ENCODE peak calls at places on chromosomes 6 and 20, in nine cellular contexts. B is Right ventricle myocardium superior; V is H9; A is effector memory CD8-positive, alpha-beta T cell; X is MCF 10A; T is occipital lobe; Q is activated T-helper 1 cell treated with Interleukin-2 at 50 U/mL for 16 hours; J is mucosa of gallbladder; Y is AG08395. O is an unnamed sample.

GRCh38 chr6:139243531-139243930 is 48.3 kb downstream of the TXLNB start:
- DNase-seq in B (no peak), T (no peak), X (no peak), A (no peak), J (no peak), Y (no peak), V (no peak), Q (no peak), O (no peak)

GRCh38 chr6:110053395-110054240 is 75.5 kb downstream of the GPR6 start:
- DNase-seq in X (peak), V (no peak), J (peak), T (no peak), Y (peak), A (no peak), Q (no peak), B (no peak), O (no peak)

GRCh38 chr6:4637691-4638433 is 138.3 kb upstream of the CDYL start:
- DNase-seq in V (no peak), J (no peak), A (no peak), B (no peak), Y (peak), X (peak), T (no peak), Q (no peak), O (no peak)

GRCh38 chr6:26224940-26225847 is 138.0 kb downstream of the HFE start:
- DNase-seq in A (no peak), X (no peak), B (no peak), Q (no peak), Y (peak), T (no peak), V (peak), J (peak), O (no peak)

GRCh38 chr6:109240370-109241084 is 141.7 kb downstream of the CD164 start:
- DNase-seq in X (no peak), T (no peak), V (no peak), Q (no peak), Y (no peak), A (no peak), J (no peak), B (no peak), O (no peak)

GRCh38 chr20:32467506-32468312 is 109.6 kb downstream of the ASXL1 start:
- DNase-seq in V (no peak), A (no peak), B (no peak), X (no peak), T (no peak), Y (no peak), Q (no peak), J (no peak), O (no peak)

GRCh38 chr6:138289739-138290138 is 71.4 kb upstream of the PBOV1 start:
- DNase-seq in Q (no peak), Y (no peak), V (peak), X (no peak), A (no peak), J (peak), B (peak), T (no peak), O (no peak)

GRCh38 chr6:7730852-7731251 is 5.0 kb downstream of the BMP6 start:
- DNase-seq in V (no peak), J (no peak), Y (peak), T (no peak), X (peak), B (no peak), Q (no peak), A (no peak), O (no peak)

GRCh38 chr20:23179766-23180403 is 93.8 kb upstream of the CD93 start:
- DNase-seq in Q (no peak), B (no peak), J (no peak), Y (no peak), V (no peak), A (no peak), T (no peak), X (no peak), O (no peak)

GRCh38 chr20:32891926-32892660 is 33.4 kb downstream of the EFCAB8 start:
- DNase-seq in J (no peak), X (no peak), Q (no peak), Y (no peak), A (no peak), B (no peak), T (no peak), V (no peak), O (no peak)

GRCh38 chr6:71855406-71855805 is 30.9 kb upstream of the RIMS1 start:
- DNase-seq in V (no peak), X (no peak), J (no peak), Q (no peak), A (no peak), T (no peak), Y (no peak), B (no peak), O (no peak)

GRCh38 chr6:39823187-39823815 is 31.1 kb downstream of the DAAM2 start:
- DNase-seq in T (no peak), V (no peak), Y (no peak), B (peak), J (peak), X (no peak), A (no peak), Q (no peak), O (no peak)

GRCh38 chr6:165883851-165884640 is 221.0 kb upstream of the PDE10A start:
- DNase-seq in T (no peak), X (no peak), A (no peak), B (no peak), Y (peak), J (no peak), V (no peak), Q (no peak), O (no peak)